ENCODE peak calls at places on chromosome 11, in seven cellular contexts. W, R, T, D, V, N and J are unnamed samples.

GRCh38 chr11:60982184-60982583 is 10.7 kb downstream of the CD6 start:
- DNase-seq in W (no peak), R (peak; percentile 78), T (no peak), D (no peak), V (no peak), N (no peak), J (peak; percentile 75)

GRCh38 chr11:46948378-46949131 is 12.0 kb downstream of the CSTPP1 start:
- DNase-seq in W (no peak), R (no peak), T (no peak), D (no peak), V (no peak), N (peak; percentile 29), J (no peak)

GRCh38 chr11:61041755-61042518 is 60.4 kb upstream of the CD5 start:
- DNase-seq in W (peak; percentile 8), R (peak; percentile 93), T (no peak), D (no peak), V (peak; percentile 54), N (no peak), J (peak; percentile 92)

GRCh38 chr11:47348859-47349258 is 3.6 kb downstream of the MYBPC3 start:
- DNase-seq in W (peak; percentile 18), R (peak; percentile 46), T (no peak), D (no peak), V (no peak), N (no peak), J (peak; percentile 36)

GRCh38 chr11:269146-269890 is 8.9 kb upstream of the NLRP6 start:
- DNase-seq in W (no peak), R (peak; percentile 80), T (no peak), D (no peak), V (no peak), N (no peak), J (peak; percentile 81)

GRCh38 chr11:14253878-14254277 is 105.1 kb downstream of the RRAS2 start:
- DNase-seq in W (no peak), R (no peak), T (no peak), D (no peak), V (no peak), N (no peak), J (no peak)

GRCh38 chr11:44805596-44805995 is 78.8 kb downstream of the TSPAN18 start:
- DNase-seq in W (no peak), R (no peak), T (no peak), D (no peak), V (no peak), N (no peak), J (no peak)

GRCh38 chr11:93005239-93005638 is 35.8 kb downstream of the MTNR1B start:
- DNase-seq in W (peak; percentile 27), R (no peak), T (no peak), D (no peak), V (no peak), N (peak; percentile 68), J (no peak)

GRCh38 chr11:14288189-14288935 is 70.6 kb downstream of the RRAS2 start:
- DNase-seq in W (no peak), R (no peak), T (no peak), D (no peak), V (no peak), N (peak; percentile 74), J (no peak)

GRCh38 chr11:74769058-74769457 is 20.4 kb downstream of the RNF169 start:
- DNase-seq in W (no peak), R (no peak), T (no peak), D (no peak), V (no peak), N (no peak), J (no peak)

GRCh38 chr11:94423467-94423866 is 22.2 kb upstream of the GPR83 start:
- DNase-seq in W (no peak), R (no peak), T (no peak), D (no peak), V (no peak), N (no peak), J (no peak)

GRCh38 chr11:17782938-17783337 is 48.4 kb downstream of the KCNC1 start:
- DNase-seq in W (no peak), R (no peak), T (no peak), D (no peak), V (no peak), N (no peak), J (no peak)

GRCh38 chr11:35968386-35969088 is 24.7 kb downstream of the LDLRAD3 start:
- DNase-seq in W (no peak), R (no peak), T (no peak), D (no peak), V (no peak), N (no peak), J (no peak)

GRCh38 chr11:65445101-65445603 is 22.6 kb downstream of the NEAT1 start:
- DNase-seq in W (no peak), R (peak; percentile 32), T (no peak), D (no peak), V (no peak), N (no peak), J (peak; percentile 22)

GRCh38 chr11:84522331-84522730 is 1104.8 kb downstream of the DLG2 start:
- DNase-seq in W (no peak), R (no peak), T (no peak), D (no peak), V (no peak), N (no peak), J (no peak)

GRCh38 chr11:10778217-10778970 is 27.3 kb downstream of the CTR9 start:
- DNase-seq in W (no peak), R (no peak), T (no peak), D (no peak), V (no peak), N (peak; percentile 54), J (no peak)

GRCh38 chr11:73478737-73479347 is 102.6 kb downstream of the RELT start:
- DNase-seq in W (no peak), R (no peak), T (peak; percentile 31), D (peak; percentile 26), V (peak; percentile 20), N (no peak), J (no peak)

GRCh38 chr11:85800595-85801342 is 10.2 kb downstream of the SYTL2 start:
- DNase-seq in W (no peak), R (no peak), T (no peak), D (no peak), V (no peak), N (no peak), J (no peak)

GRCh38 chr11:102287963-102288744 is 29.1 kb upstream of the BIRC3 start:
- DNase-seq in W (peak; percentile 84), R (peak; percentile 46), T (peak; percentile 73), D (peak; percentile 70), V (peak; percentile 46), N (peak; percentile 55), J (peak; percentile 33)

GRCh38 chr11:76602431-76602861 is 68.1 kb downstream of the LRRC32 start:
- DNase-seq in W (no peak), R (no peak), T (no peak), D (no peak), V (no peak), N (no peak), J (peak; percentile 5)

GRCh38 chr11:27171391-27171790 is 130.8 kb downstream of the BBOX1 start:
- DNase-seq in W (no peak), R (no peak), T (no peak), D (no peak), V (no peak), N (no peak), J (no peak)

GRCh38 chr11:133955091-133955846 is 1.5 kb downstream of the IGSF9B start:
- DNase-seq in W (peak; percentile 72), R (peak; percentile 76), T (no peak), D (no peak), V (no peak), N (no peak), J (peak; percentile 70)

GRCh38 chr11:87421422-87421821 is 383.7 kb downstream of the TMEM135 start:
- DNase-seq in W (peak; percentile 76), R (peak; percentile 38), T (peak; percentile 89), D (peak; percentile 56), V (peak; percentile 64), N (peak; percentile 66), J (no peak)